ENCODE peak calls at places on chromosomes 16 and 17, in five cellular contexts. One of them, this sample, is unnamed. For H3K4me1, the result is how much of the 10 kb centered on the place peaks cover.

GRCh38 chr17:64016248-64016784 is 4.1 kb downstream of the ICAM2 start:
- DNase-seq in mammary epithelial cell: no peak
- DNase-seq in K562: peak
- DNase-seq in GM23338: no peak
- DNase-seq in HCT116: no peak
- DNase-seq in this sample: no peak

GRCh38 chr16:19883296-19883951 is 1.2 kb downstream of the GPRC5B start:
- DNase-seq in HCT116: no peak
- DNase-seq in GM23338: peak
- DNase-seq in K562: peak
- DNase-seq in mammary epithelial cell: no peak
- DNase-seq in this sample: peak

GRCh38 chr17:19762515-19762961 is 14.4 kb upstream of the ALDH3A1 start:
- DNase-seq in GM23338: peak
- DNase-seq in mammary epithelial cell: peak
- DNase-seq in K562: no peak
- DNase-seq in HCT116: no peak
- DNase-seq in this sample: peak

GRCh38 chr17:72682597-72682996 is 409.9 kb downstream of the SLC39A11 start:
- DNase-seq in K562: no peak
- DNase-seq in GM23338: no peak
- DNase-seq in HCT116: no peak
- DNase-seq in mammary epithelial cell: no peak
- DNase-seq in this sample: no peak

GRCh38 chr17:75896360-75897075 is at the start of gene TRIM65:
- DNase-seq in mammary epithelial cell: peak
- DNase-seq in HCT116: no peak
- DNase-seq in K562: peak
- DNase-seq in GM23338: peak
- DNase-seq in this sample: peak

GRCh38 chr17:70945386-70945785 is 776.1 kb downstream of the KCNJ2 start:
- DNase-seq in K562: no peak
- DNase-seq in mammary epithelial cell: no peak
- DNase-seq in GM23338: peak
- DNase-seq in HCT116: no peak
- DNase-seq in this sample: no peak

GRCh38 chr16:73210084-73210483 is 162.2 kb upstream of the ZFHX3 start:
- DNase-seq in GM23338: no peak
- DNase-seq in HCT116: no peak
- DNase-seq in mammary epithelial cell: no peak
- DNase-seq in K562: no peak
- DNase-seq in this sample: no peak

GRCh38 chr16:57632568-57632967 is 4.1 kb downstream of the ADGRG1 start:
- DNase-seq in GM23338: no peak
- DNase-seq in HCT116: no peak
- DNase-seq in mammary epithelial cell: no peak
- DNase-seq in K562: no peak
- DNase-seq in this sample: no peak

GRCh38 chr16:66026211-66026610 is 340.3 kb upstream of the CDH5 start:
- DNase-seq in HCT116: no peak
- DNase-seq in K562: no peak
- DNase-seq in mammary epithelial cell: no peak
- DNase-seq in GM23338: peak
- DNase-seq in this sample: peak

GRCh38 chr16:22031483-22032083 is 23.7 kb downstream of the MOSMO start:
- DNase-seq in HCT116: no peak
- DNase-seq in GM23338: no peak
- DNase-seq in mammary epithelial cell: no peak
- DNase-seq in K562: no peak
- DNase-seq in this sample: no peak

GRCh38 chr16:49456763-49457162 is 83.2 kb downstream of the C16orf78 start:
- DNase-seq in K562: no peak
- DNase-seq in mammary epithelial cell: no peak
- DNase-seq in HCT116: no peak
- DNase-seq in GM23338: no peak
- DNase-seq in this sample: no peak

GRCh38 chr16:84294196-84295142 is at the start of gene WFDC1:
- DNase-seq in GM23338: peak
- DNase-seq in mammary epithelial cell: no peak
- DNase-seq in K562: no peak
- DNase-seq in HCT116: no peak
- DNase-seq in this sample: no peak

GRCh38 chr16:67645397-67646121 is 615 bp downstream of the CARMIL2 start:
- DNase-seq in GM23338: no peak
- DNase-seq in HCT116: no peak
- DNase-seq in mammary epithelial cell: no peak
- DNase-seq in K562: no peak
- DNase-seq in this sample: no peak
- H3K4me3 ChIP-seq in GM23338: peak
- H3K4me3 ChIP-seq in HCT116: no peak
- H3K4me3 ChIP-seq in mammary epithelial cell: no peak
- H3K4me3 ChIP-seq in K562: no peak
- H3K4me3 ChIP-seq in this sample: peak

DNA sequence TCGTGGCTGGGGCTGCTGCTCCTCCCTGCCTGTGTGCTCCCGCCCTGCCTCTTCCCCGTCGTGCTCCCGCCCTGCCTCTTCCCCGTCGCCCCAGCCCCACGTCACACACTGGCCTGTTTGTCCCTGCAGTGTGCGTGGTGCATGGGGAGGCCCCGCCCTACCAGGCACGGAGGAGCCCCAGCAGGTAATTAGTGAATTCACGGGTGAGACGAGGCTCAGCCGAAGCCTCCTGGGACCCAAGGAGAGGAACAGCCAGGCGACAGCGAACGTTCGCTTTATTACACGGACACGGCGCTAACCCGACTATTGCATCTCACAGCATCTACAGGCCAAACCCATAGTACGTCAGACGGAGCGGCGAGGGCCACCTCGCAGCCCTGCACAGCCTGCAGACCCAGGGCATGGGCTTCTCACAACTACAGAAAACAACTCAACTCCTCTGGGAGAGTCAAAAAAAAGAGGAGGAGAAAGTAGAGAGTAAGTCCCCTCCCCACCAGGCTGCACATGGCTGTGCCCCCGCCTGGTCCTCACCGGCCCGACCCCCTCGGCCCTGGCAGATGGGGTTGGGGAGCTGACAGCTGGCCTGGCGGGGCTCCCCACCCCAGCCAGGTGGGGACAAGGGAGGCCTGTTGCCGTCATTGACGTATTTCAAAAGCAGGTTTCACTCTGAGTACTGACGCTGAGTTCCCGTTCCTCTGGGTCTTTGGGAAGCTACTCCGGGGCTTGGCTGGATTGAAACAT is 4.3 kb upstream of the PABPN1L start:
- DNase-seq in HCT116: no peak
- DNase-seq in K562: peak
- DNase-seq in GM23338: no peak
- DNase-seq in mammary epithelial cell: no peak
- DNase-seq in this sample: no peak
- TF ChIP-seq EZH2 in HCT116: no peak
- TF ChIP-seq EZH2 in K562: no peak
- TF ChIP-seq EZH2 in GM23338: no peak
- TF ChIP-seq EZH2 in mammary epithelial cell: no peak
- TF ChIP-seq EZH2 in this sample: no peak

GRCh38 chr16:23900480-23901177 is 64.8 kb downstream of the PRKCB start:
- DNase-seq in HCT116: no peak
- DNase-seq in mammary epithelial cell: no peak
- DNase-seq in GM23338: no peak
- DNase-seq in K562: peak
- DNase-seq in this sample: peak
- H3K4me1 ChIP-seq in HCT116: under half
- H3K4me1 ChIP-seq in mammary epithelial cell: under half
- H3K4me1 ChIP-seq in GM23338: under half
- H3K4me1 ChIP-seq in K562: under half
- H3K4me1 ChIP-seq in this sample: half or more

GRCh38 chr17:43531082-43531378 is 15.1 kb downstream of the ETV4 start:
- DNase-seq in K562: no peak
- DNase-seq in GM23338: no peak
- DNase-seq in HCT116: no peak
- DNase-seq in mammary epithelial cell: no peak
- DNase-seq in this sample: no peak

GRCh38 chr17:43528988-43529814 is 16.9 kb downstream of the ETV4 start:
- DNase-seq in mammary epithelial cell: no peak
- DNase-seq in HCT116: no peak
- DNase-seq in GM23338: no peak
- DNase-seq in K562: no peak
- DNase-seq in this sample: no peak

GRCh38 chr17:43529977-43530302 is 16.2 kb downstream of the ETV4 start:
- DNase-seq in K562: peak
- DNase-seq in HCT116: no peak
- DNase-seq in GM23338: no peak
- DNase-seq in mammary epithelial cell: no peak
- DNase-seq in this sample: no peak

GRCh38 chr17:43531955-43532354 is 14.2 kb downstream of the ETV4 start:
- DNase-seq in HCT116: no peak
- DNase-seq in GM23338: no peak
- DNase-seq in mammary epithelial cell: no peak
- DNase-seq in K562: no peak
- DNase-seq in this sample: no peak

GRCh38 chr17:43530303-43531081 is 15.6 kb downstream of the ETV4 start:
- DNase-seq in HCT116: peak
- DNase-seq in mammary epithelial cell: peak
- DNase-seq in K562: peak
- DNase-seq in GM23338: peak
- DNase-seq in this sample: peak
- H3K4me3 ChIP-seq in HCT116: no peak
- H3K4me3 ChIP-seq in mammary epithelial cell: no peak
- H3K4me3 ChIP-seq in K562: no peak
- H3K4me3 ChIP-seq in GM23338: peak
- H3K4me3 ChIP-seq in this sample: no peak

GRCh38 chr17:2852211-2852610 is 56.0 kb downstream of the RAP1GAP2 start:
- DNase-seq in GM23338: no peak
- DNase-seq in HCT116: no peak
- DNase-seq in K562: no peak
- DNase-seq in mammary epithelial cell: no peak
- DNase-seq in this sample: no peak

GRCh38 chr17:2853722-2854580 is 57.7 kb downstream of the RAP1GAP2 start:
- DNase-seq in mammary epithelial cell: peak
- DNase-seq in K562: peak
- DNase-seq in HCT116: no peak
- DNase-seq in GM23338: peak
- DNase-seq in this sample: no peak

GRCh38 chr17:2852729-2853110 is 56.5 kb downstream of the RAP1GAP2 start:
- DNase-seq in HCT116: no peak
- DNase-seq in GM23338: peak
- DNase-seq in K562: no peak
- DNase-seq in mammary epithelial cell: no peak
- DNase-seq in this sample: no peak

GRCh38 chr17:2854662-2855061 is 58.4 kb downstream of the RAP1GAP2 start:
- DNase-seq in GM23338: peak
- DNase-seq in K562: no peak
- DNase-seq in HCT116: no peak
- DNase-seq in mammary epithelial cell: peak
- DNase-seq in this sample: no peak

DNA sequence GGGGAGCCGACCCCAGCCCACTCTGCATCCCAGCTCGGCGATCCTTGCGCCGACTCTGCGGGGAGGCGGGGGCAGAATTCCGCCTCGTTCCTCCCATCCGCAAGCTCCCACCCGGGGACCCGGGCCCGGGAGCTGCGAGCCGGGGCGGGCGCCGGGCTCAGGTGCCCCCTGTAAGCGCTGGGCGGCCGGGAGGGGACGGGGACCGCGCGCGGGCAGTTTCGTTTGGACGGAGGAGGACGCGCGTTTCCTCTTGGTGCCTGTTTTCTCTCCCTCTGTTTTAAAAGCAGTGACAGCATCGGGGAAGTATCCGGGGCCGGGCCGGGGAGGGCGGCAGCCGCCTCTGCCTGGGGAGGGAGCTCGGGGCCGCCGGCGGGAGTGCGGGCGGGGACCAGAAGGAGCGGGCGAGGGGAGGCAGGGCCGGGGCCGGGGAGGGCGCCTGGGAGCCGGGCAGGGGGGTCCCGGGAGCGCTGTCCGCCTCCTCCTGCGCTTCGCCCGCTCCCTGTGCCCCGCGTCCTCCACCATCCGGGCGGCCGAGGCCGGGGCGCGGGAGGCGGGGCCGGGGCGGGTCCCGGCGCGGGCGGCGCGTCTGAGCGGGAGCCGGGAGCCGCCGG is 57.0 kb downstream of the RAP1GAP2 start:
- DNase-seq in mammary epithelial cell: peak
- DNase-seq in GM23338: peak
- DNase-seq in K562: no peak
- DNase-seq in HCT116: no peak
- DNase-seq in this sample: no peak
- TF ChIP-seq EZH2 in mammary epithelial cell: no peak
- TF ChIP-seq EZH2 in GM23338: no peak
- TF ChIP-seq EZH2 in K562: no peak
- TF ChIP-seq EZH2 in HCT116: no peak
- TF ChIP-seq EZH2 in this sample: peak

GRCh38 chr17:4375039-4375748 is 8.7 kb upstream of the UBE2G1 start:
- DNase-seq in GM23338: no peak
- DNase-seq in K562: no peak
- DNase-seq in HCT116: no peak
- DNase-seq in mammary epithelial cell: no peak
- DNase-seq in this sample: no peak
- H3K4me1 ChIP-seq in GM23338: under half
- H3K4me1 ChIP-seq in K562: under half
- H3K4me1 ChIP-seq in HCT116: under half
- H3K4me1 ChIP-seq in mammary epithelial cell: under half
- H3K4me1 ChIP-seq in this sample: under half

GRCh38 chr16:31428277-31428597 is at the start of gene COX6A2:
- DNase-seq in K562: no peak
- DNase-seq in mammary epithelial cell: no peak
- DNase-seq in GM23338: peak
- DNase-seq in HCT116: no peak
- DNase-seq in this sample: no peak
- H3K4me3 ChIP-seq in K562: no peak
- H3K4me3 ChIP-seq in mammary epithelial cell: no peak
- H3K4me3 ChIP-seq in GM23338: peak
- H3K4me3 ChIP-seq in HCT116: no peak
- H3K4me3 ChIP-seq in this sample: no peak

DNA sequence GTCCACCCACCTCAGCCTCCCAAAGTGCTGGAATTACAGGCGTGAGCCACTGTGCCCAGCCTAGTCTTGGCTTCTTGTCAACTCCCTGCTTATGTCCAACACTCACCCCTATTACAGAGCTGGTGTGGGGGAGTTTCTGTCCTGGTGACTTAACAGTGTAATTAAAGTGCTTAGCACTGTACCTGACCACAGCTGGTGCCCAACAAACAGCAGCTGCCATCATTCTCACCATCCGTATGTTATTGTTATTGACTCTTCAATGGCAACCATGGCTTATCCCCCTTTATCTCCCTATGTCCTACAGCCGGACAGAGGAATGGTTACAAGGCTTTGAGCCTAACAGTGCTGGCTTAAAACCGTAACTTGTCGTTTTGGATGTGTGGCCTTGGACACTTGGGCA is 17.0 kb upstream of the BRCA1 start:
- DNase-seq in K562: no peak
- DNase-seq in mammary epithelial cell: no peak
- DNase-seq in GM23338: no peak
- DNase-seq in HCT116: no peak
- DNase-seq in this sample: no peak
- TF ChIP-seq EZH2 in K562: no peak
- TF ChIP-seq EZH2 in mammary epithelial cell: no peak
- TF ChIP-seq EZH2 in GM23338: no peak
- TF ChIP-seq EZH2 in HCT116: no peak
- TF ChIP-seq EZH2 in this sample: no peak

This sample was measured in A673.